ENCODE peak calls at places on chromosomes 3 and 15, in nine cellular contexts. One of them, this sample, is unnamed.

GRCh38 chr15:98683821-98684220 is 35.5 kb downstream of the IGF1R start:
- DNase-seq in cardiac muscle cell: no peak
- DNase-seq in mesendoderm: no peak
- DNase-seq in left ventricle myocardium inferior: no peak
- DNase-seq in astrocyte: no peak
- DNase-seq in CD4-positive, alpha-beta memory T cell: no peak
- DNase-seq in A549: no peak
- DNase-seq in ascending aorta: no peak
- DNase-seq in aorta: no peak
- DNase-seq in this sample: no peak

GRCh38 chr15:66679657-66680108 is 22.4 kb upstream of the SMAD6 start:
- DNase-seq in cardiac muscle cell: peak; percentile 84
- DNase-seq in mesendoderm: peak; percentile 99
- DNase-seq in left ventricle myocardium inferior: peak; percentile 52
- DNase-seq in astrocyte: no peak
- DNase-seq in CD4-positive, alpha-beta memory T cell: no peak
- DNase-seq in A549: no peak
- DNase-seq in ascending aorta: no peak
- DNase-seq in aorta: no peak
- DNase-seq in this sample: no peak

GRCh38 chr15:94177112-94177511 is 54.2 kb upstream of the MCTP2 start:
- DNase-seq in cardiac muscle cell: no peak
- DNase-seq in mesendoderm: no peak
- DNase-seq in left ventricle myocardium inferior: no peak
- DNase-seq in astrocyte: peak; percentile 9
- DNase-seq in CD4-positive, alpha-beta memory T cell: no peak
- DNase-seq in A549: no peak
- DNase-seq in ascending aorta: no peak
- DNase-seq in aorta: no peak
- DNase-seq in this sample: no peak

GRCh38 chr3:197191897-197192296 is 106.5 kb downstream of the DLG1 start:
- DNase-seq in cardiac muscle cell: no peak
- DNase-seq in mesendoderm: no peak
- DNase-seq in left ventricle myocardium inferior: no peak
- DNase-seq in astrocyte: no peak
- DNase-seq in CD4-positive, alpha-beta memory T cell: no peak
- DNase-seq in A549: no peak
- DNase-seq in ascending aorta: no peak
- DNase-seq in aorta: no peak
- DNase-seq in this sample: no peak

GRCh38 chr3:123285479-123285878 is 83.7 kb downstream of the SEC22A start:
- DNase-seq in cardiac muscle cell: no peak
- DNase-seq in mesendoderm: no peak
- DNase-seq in left ventricle myocardium inferior: no peak
- DNase-seq in astrocyte: no peak
- DNase-seq in CD4-positive, alpha-beta memory T cell: no peak
- DNase-seq in A549: no peak
- DNase-seq in ascending aorta: no peak
- DNase-seq in aorta: no peak
- DNase-seq in this sample: no peak

GRCh38 chr3:177831361-177831760 is 634.1 kb upstream of the TBL1XR1 start:
- DNase-seq in cardiac muscle cell: no peak
- DNase-seq in mesendoderm: no peak
- DNase-seq in left ventricle myocardium inferior: no peak
- DNase-seq in astrocyte: no peak
- DNase-seq in CD4-positive, alpha-beta memory T cell: no peak
- DNase-seq in A549: no peak
- DNase-seq in ascending aorta: no peak
- DNase-seq in aorta: no peak
- DNase-seq in this sample: no peak

GRCh38 chr3:30012941-30013543 is 593.4 kb upstream of the TGFBR2 start:
- DNase-seq in cardiac muscle cell: peak; percentile 84
- DNase-seq in mesendoderm: peak; percentile 81
- DNase-seq in left ventricle myocardium inferior: peak; percentile 28
- DNase-seq in astrocyte: peak; percentile 52
- DNase-seq in CD4-positive, alpha-beta memory T cell: peak; percentile 33
- DNase-seq in A549: peak; percentile 51
- DNase-seq in ascending aorta: no peak
- DNase-seq in aorta: peak; percentile 77
- DNase-seq in this sample: peak; percentile 69

GRCh38 chr3:143775401-143775970 is 72.8 kb downstream of the SLC9A9 start:
- DNase-seq in cardiac muscle cell: peak; percentile 54
- DNase-seq in mesendoderm: peak; percentile 55
- DNase-seq in left ventricle myocardium inferior: no peak
- DNase-seq in astrocyte: no peak
- DNase-seq in CD4-positive, alpha-beta memory T cell: no peak
- DNase-seq in A549: peak; percentile 65
- DNase-seq in ascending aorta: no peak
- DNase-seq in aorta: no peak
- DNase-seq in this sample: peak; percentile 20

GRCh38 chr15:40279437-40280141 is 3.3 kb downstream of the ANKRD63 start:
- DNase-seq in cardiac muscle cell: peak; percentile 65
- DNase-seq in mesendoderm: peak; percentile 78
- DNase-seq in left ventricle myocardium inferior: peak; percentile 74
- DNase-seq in astrocyte: no peak
- DNase-seq in CD4-positive, alpha-beta memory T cell: no peak
- DNase-seq in A549: peak; percentile 48
- DNase-seq in ascending aorta: no peak
- DNase-seq in aorta: peak; percentile 79
- DNase-seq in this sample: peak; percentile 58

GRCh38 chr3:158918008-158918407 is 116.2 kb downstream of the MFSD1 start:
- DNase-seq in cardiac muscle cell: peak; percentile 69
- DNase-seq in mesendoderm: peak; percentile 86
- DNase-seq in left ventricle myocardium inferior: no peak
- DNase-seq in astrocyte: peak; percentile 74
- DNase-seq in CD4-positive, alpha-beta memory T cell: no peak
- DNase-seq in A549: peak; percentile 15
- DNase-seq in ascending aorta: no peak
- DNase-seq in aorta: peak; percentile 48
- DNase-seq in this sample: peak; percentile 20

GRCh38 chr15:38490231-38490630 is 36.3 kb downstream of the FAM98B start:
- DNase-seq in cardiac muscle cell: no peak
- DNase-seq in mesendoderm: no peak
- DNase-seq in left ventricle myocardium inferior: no peak
- DNase-seq in astrocyte: peak; percentile 55
- DNase-seq in CD4-positive, alpha-beta memory T cell: no peak
- DNase-seq in A549: no peak
- DNase-seq in ascending aorta: no peak
- DNase-seq in aorta: no peak
- DNase-seq in this sample: no peak

GRCh38 chr15:83436513-83437158 is 10.5 kb upstream of the SH3GL3 start:
- DNase-seq in cardiac muscle cell: peak; percentile 80
- DNase-seq in mesendoderm: peak; percentile 44
- DNase-seq in left ventricle myocardium inferior: no peak
- DNase-seq in astrocyte: peak; percentile 35
- DNase-seq in CD4-positive, alpha-beta memory T cell: no peak
- DNase-seq in A549: peak; percentile 68
- DNase-seq in ascending aorta: no peak
- DNase-seq in aorta: no peak
- DNase-seq in this sample: no peak
- H3K27ac ChIP-seq in cardiac muscle cell: no peak overlapping the region
- H3K27ac ChIP-seq in mesendoderm: no peak overlapping the region
- H3K27ac ChIP-seq in left ventricle myocardium inferior: no peak overlapping the region
- H3K27ac ChIP-seq in astrocyte: no peak overlapping the region
- H3K27ac ChIP-seq in CD4-positive, alpha-beta memory T cell: no peak overlapping the region
- H3K27ac ChIP-seq in A549: no peak overlapping the region
- H3K27ac ChIP-seq in ascending aorta: no peak overlapping the region
- H3K27ac ChIP-seq in aorta: no peak overlapping the region
- H3K27ac ChIP-seq in this sample: no peak overlapping the region

GRCh38 chr3:72153477-72154314 is 368.7 kb upstream of the PROK2 start:
- DNase-seq in cardiac muscle cell: no peak
- DNase-seq in mesendoderm: no peak
- DNase-seq in left ventricle myocardium inferior: no peak
- DNase-seq in astrocyte: no peak
- DNase-seq in CD4-positive, alpha-beta memory T cell: no peak
- DNase-seq in A549: no peak
- DNase-seq in ascending aorta: no peak
- DNase-seq in aorta: no peak
- DNase-seq in this sample: no peak
- H3K4me3 ChIP-seq in cardiac muscle cell: no peak overlapping the region
- H3K4me3 ChIP-seq in mesendoderm: no peak overlapping the region
- H3K4me3 ChIP-seq in left ventricle myocardium inferior: no peak overlapping the region
- H3K4me3 ChIP-seq in astrocyte: peak overlapping the region; percentile 51
- H3K4me3 ChIP-seq in CD4-positive, alpha-beta memory T cell: no peak overlapping the region
- H3K4me3 ChIP-seq in A549: no peak overlapping the region
- H3K4me3 ChIP-seq in ascending aorta: peak overlapping the region; percentile 44
- H3K4me3 ChIP-seq in aorta: no peak overlapping the region
- H3K4me3 ChIP-seq in this sample: no peak overlapping the region

GRCh38 chr3:53239800-53240199 is 16.0 kb downstream of the TKT start:
- DNase-seq in cardiac muscle cell: no peak
- DNase-seq in mesendoderm: no peak
- DNase-seq in left ventricle myocardium inferior: no peak
- DNase-seq in astrocyte: no peak
- DNase-seq in CD4-positive, alpha-beta memory T cell: no peak
- DNase-seq in A549: no peak
- DNase-seq in ascending aorta: no peak
- DNase-seq in aorta: no peak
- DNase-seq in this sample: no peak

GRCh38 chr3:53235545-53235944 is 20.3 kb downstream of the TKT start:
- DNase-seq in cardiac muscle cell: no peak
- DNase-seq in mesendoderm: no peak
- DNase-seq in left ventricle myocardium inferior: no peak
- DNase-seq in astrocyte: no peak
- DNase-seq in CD4-positive, alpha-beta memory T cell: no peak
- DNase-seq in A549: no peak
- DNase-seq in ascending aorta: no peak
- DNase-seq in aorta: peak; percentile 42
- DNase-seq in this sample: no peak

GRCh38 chr3:53238881-53239280 is 16.9 kb downstream of the TKT start:
- DNase-seq in cardiac muscle cell: no peak
- DNase-seq in mesendoderm: no peak
- DNase-seq in left ventricle myocardium inferior: no peak
- DNase-seq in astrocyte: no peak
- DNase-seq in CD4-positive, alpha-beta memory T cell: no peak
- DNase-seq in A549: no peak
- DNase-seq in ascending aorta: no peak
- DNase-seq in aorta: no peak
- DNase-seq in this sample: no peak

GRCh38 chr3:53236112-53236841 is 19.5 kb downstream of the TKT start:
- DNase-seq in cardiac muscle cell: peak; percentile 92
- DNase-seq in mesendoderm: peak; percentile 91
- DNase-seq in left ventricle myocardium inferior: peak; percentile 71
- DNase-seq in astrocyte: peak; percentile 90
- DNase-seq in CD4-positive, alpha-beta memory T cell: no peak
- DNase-seq in A549: peak; percentile 55
- DNase-seq in ascending aorta: peak; percentile 40
- DNase-seq in aorta: peak; percentile 91
- DNase-seq in this sample: peak; percentile 67

DNA sequence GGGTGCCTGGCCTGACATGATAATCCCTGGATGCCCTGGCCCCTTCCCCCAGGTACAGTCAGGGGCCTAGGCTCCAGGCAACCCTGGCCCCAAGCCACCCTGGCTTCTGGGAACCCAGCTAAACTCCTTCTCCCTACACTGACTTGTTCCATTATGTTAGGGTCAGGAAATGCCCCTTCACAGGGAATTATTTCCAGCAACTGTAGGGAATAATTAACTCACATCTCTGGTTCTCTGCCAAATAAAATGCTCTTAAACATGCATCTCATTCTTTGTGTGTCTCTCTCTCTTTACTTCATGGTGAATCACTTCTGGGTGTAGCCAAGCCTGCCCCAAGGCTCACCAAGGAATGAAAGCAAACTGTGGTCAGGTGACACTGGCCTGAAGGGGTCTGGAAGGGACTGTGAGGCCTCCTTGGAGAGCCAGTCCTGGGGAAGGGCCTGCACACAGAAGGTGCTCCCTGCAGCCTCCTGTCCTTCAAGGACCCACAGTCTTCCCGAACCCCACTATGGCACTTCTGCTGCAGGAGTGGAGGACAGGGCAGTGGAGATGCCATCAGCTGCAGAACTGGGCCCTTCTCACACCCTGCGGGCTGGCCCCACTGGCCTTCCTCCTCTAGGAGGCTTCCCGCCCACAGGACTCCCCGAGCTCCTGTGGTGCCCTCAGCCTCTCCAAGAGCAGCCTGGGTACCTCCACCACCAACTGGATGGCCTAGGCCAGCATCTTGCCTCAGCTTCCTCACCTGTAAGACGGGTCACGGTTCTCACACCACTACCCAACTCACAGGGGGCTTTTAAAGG is 17.6 kb downstream of the TKT start:
- DNase-seq in cardiac muscle cell: peak; percentile 88
- DNase-seq in mesendoderm: no peak
- DNase-seq in left ventricle myocardium inferior: no peak
- DNase-seq in astrocyte: peak; percentile 98
- DNase-seq in CD4-positive, alpha-beta memory T cell: no peak
- DNase-seq in A549: peak; percentile 86
- DNase-seq in ascending aorta: no peak
- DNase-seq in aorta: peak; percentile 45
- DNase-seq in this sample: peak; percentile 93
- H3K27ac ChIP-seq in cardiac muscle cell: no peak overlapping the region
- H3K27ac ChIP-seq in mesendoderm: no peak overlapping the region
- H3K27ac ChIP-seq in left ventricle myocardium inferior: peak overlapping the region; percentile 71
- H3K27ac ChIP-seq in astrocyte: peak overlapping the region; percentile 93
- H3K27ac ChIP-seq in CD4-positive, alpha-beta memory T cell: no peak overlapping the region
- H3K27ac ChIP-seq in A549: peak overlapping the region; percentile 100
- H3K27ac ChIP-seq in ascending aorta: peak overlapping the region; percentile 56
- H3K27ac ChIP-seq in aorta: peak overlapping the region; percentile 7
- H3K27ac ChIP-seq in this sample: peak overlapping the region; percentile 84

DNA sequence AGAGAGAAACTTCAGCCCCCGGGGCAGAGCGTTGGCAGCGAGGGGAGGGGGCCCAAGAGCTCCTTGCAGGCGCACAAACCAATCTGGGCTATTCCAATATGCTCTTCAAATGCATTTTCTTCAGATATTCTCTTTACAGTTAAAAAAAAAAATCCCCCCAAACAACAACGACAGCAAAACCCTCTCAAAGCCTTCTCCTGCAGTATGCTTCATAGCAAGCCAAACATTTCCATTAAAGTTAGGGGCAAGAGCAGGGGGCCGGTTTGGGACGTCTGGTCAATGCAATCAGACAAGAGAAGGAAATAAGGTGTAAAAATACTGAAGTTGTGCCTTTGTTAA is 237 bp upstream of the CTXND1 start:
- DNase-seq in cardiac muscle cell: no peak
- DNase-seq in mesendoderm: peak; percentile 41
- DNase-seq in left ventricle myocardium inferior: no peak
- DNase-seq in astrocyte: no peak
- DNase-seq in CD4-positive, alpha-beta memory T cell: no peak
- DNase-seq in A549: no peak
- DNase-seq in ascending aorta: no peak
- DNase-seq in aorta: no peak
- DNase-seq in this sample: no peak
- H3K4me3 ChIP-seq in cardiac muscle cell: peak overlapping the region; percentile 25
- H3K4me3 ChIP-seq in mesendoderm: no peak overlapping the region
- H3K4me3 ChIP-seq in left ventricle myocardium inferior: peak overlapping the region; percentile 69
- H3K4me3 ChIP-seq in astrocyte: peak overlapping the region; percentile 28
- H3K4me3 ChIP-seq in CD4-positive, alpha-beta memory T cell: no peak overlapping the region
- H3K4me3 ChIP-seq in A549: peak overlapping the region; percentile 49
- H3K4me3 ChIP-seq in ascending aorta: peak overlapping the region; percentile 64
- H3K4me3 ChIP-seq in aorta: peak overlapping the region; percentile 14
- H3K4me3 ChIP-seq in this sample: peak overlapping the region; percentile 45

GRCh38 chr3:171058058-171058457 is 31.5 kb upstream of the SLC2A2 start:
- DNase-seq in cardiac muscle cell: peak; percentile 78
- DNase-seq in mesendoderm: no peak
- DNase-seq in left ventricle myocardium inferior: no peak
- DNase-seq in astrocyte: peak; percentile 79
- DNase-seq in CD4-positive, alpha-beta memory T cell: no peak
- DNase-seq in A549: no peak
- DNase-seq in ascending aorta: no peak
- DNase-seq in aorta: no peak
- DNase-seq in this sample: no peak
- H3K27ac ChIP-seq in cardiac muscle cell: no peak overlapping the region
- H3K27ac ChIP-seq in mesendoderm: no peak overlapping the region
- H3K27ac ChIP-seq in left ventricle myocardium inferior: no peak overlapping the region
- H3K27ac ChIP-seq in astrocyte: no peak overlapping the region
- H3K27ac ChIP-seq in CD4-positive, alpha-beta memory T cell: no peak overlapping the region
- H3K27ac ChIP-seq in A549: no peak overlapping the region
- H3K27ac ChIP-seq in ascending aorta: no peak overlapping the region
- H3K27ac ChIP-seq in aorta: no peak overlapping the region
- H3K27ac ChIP-seq in this sample: no peak overlapping the region

GRCh38 chr3:186940965-186941364 is 10.6 kb downstream of the ST6GAL1 start:
- DNase-seq in cardiac muscle cell: no peak
- DNase-seq in mesendoderm: peak; percentile 23
- DNase-seq in left ventricle myocardium inferior: peak; percentile 58
- DNase-seq in astrocyte: no peak
- DNase-seq in CD4-positive, alpha-beta memory T cell: no peak
- DNase-seq in A549: no peak
- DNase-seq in ascending aorta: peak; percentile 59
- DNase-seq in aorta: peak; percentile 78
- DNase-seq in this sample: no peak
- H3K4me3 ChIP-seq in cardiac muscle cell: no peak overlapping the region
- H3K4me3 ChIP-seq in mesendoderm: no peak overlapping the region
- H3K4me3 ChIP-seq in left ventricle myocardium inferior: no peak overlapping the region
- H3K4me3 ChIP-seq in astrocyte: no peak overlapping the region
- H3K4me3 ChIP-seq in CD4-positive, alpha-beta memory T cell: no peak overlapping the region
- H3K4me3 ChIP-seq in A549: no peak overlapping the region
- H3K4me3 ChIP-seq in ascending aorta: no peak overlapping the region
- H3K4me3 ChIP-seq in aorta: no peak overlapping the region
- H3K4me3 ChIP-seq in this sample: no peak overlapping the region

This sample was measured in small intestine.